ENCODE peak calls at places on chromosomes 11 and 22, in seven cellular contexts. One of them, this sample, is unnamed.

GRCh38 chr22:36731916-36732315 is 28.4 kb upstream of the CACNG2 start:
- DNase-seq in mucosa of descending colon: no peak
- DNase-seq in IMR-90: no peak
- DNase-seq in effector memory CD4-positive, alpha-beta T cell: no peak
- DNase-seq in stomach: no peak
- DNase-seq in neural progenitor cell: no peak
- DNase-seq in colonic mucosa: no peak
- DNase-seq in this sample: no peak

GRCh38 chr11:39374963-39375698 is 2084.3 kb downstream of the LRRC4C start:
- DNase-seq in neural progenitor cell: peak; percentile 49
- DNase-seq in IMR-90: peak; percentile 2
- DNase-seq in stomach: no peak
- DNase-seq in colonic mucosa: no peak
- DNase-seq in mucosa of descending colon: peak; percentile 4
- DNase-seq in effector memory CD4-positive, alpha-beta T cell: no peak
- DNase-seq in this sample: peak; percentile 33

GRCh38 chr11:133808393-133809140 is 36.7 kb downstream of the SPATA19 start:
- DNase-seq in neural progenitor cell: no peak
- DNase-seq in stomach: no peak
- DNase-seq in colonic mucosa: no peak
- DNase-seq in mucosa of descending colon: no peak
- DNase-seq in IMR-90: no peak
- DNase-seq in effector memory CD4-positive, alpha-beta T cell: no peak
- DNase-seq in this sample: no peak

GRCh38 chr11:19323502-19323901 is 82.8 kb upstream of the E2F8 start:
- DNase-seq in colonic mucosa: no peak
- DNase-seq in IMR-90: no peak
- DNase-seq in stomach: no peak
- DNase-seq in neural progenitor cell: no peak
- DNase-seq in effector memory CD4-positive, alpha-beta T cell: no peak
- DNase-seq in mucosa of descending colon: no peak
- DNase-seq in this sample: no peak

GRCh38 chr11:95641506-95641905 is 148.1 kb downstream of the FAM76B start:
- DNase-seq in mucosa of descending colon: no peak
- DNase-seq in neural progenitor cell: no peak
- DNase-seq in colonic mucosa: no peak
- DNase-seq in effector memory CD4-positive, alpha-beta T cell: no peak
- DNase-seq in IMR-90: no peak
- DNase-seq in stomach: no peak
- DNase-seq in this sample: peak; percentile 45

GRCh38 chr11:20031155-20032001 is 128.9 kb downstream of the DBX1 start:
- DNase-seq in neural progenitor cell: peak; percentile 37
- DNase-seq in stomach: no peak
- DNase-seq in effector memory CD4-positive, alpha-beta T cell: no peak
- DNase-seq in colonic mucosa: no peak
- DNase-seq in mucosa of descending colon: no peak
- DNase-seq in IMR-90: peak; percentile 95
- DNase-seq in this sample: no peak

GRCh38 chr11:16778286-16778685 is 39.8 kb downstream of the C11orf58 start:
- DNase-seq in colonic mucosa: no peak
- DNase-seq in effector memory CD4-positive, alpha-beta T cell: no peak
- DNase-seq in IMR-90: no peak
- DNase-seq in stomach: peak; percentile 10
- DNase-seq in neural progenitor cell: no peak
- DNase-seq in mucosa of descending colon: no peak
- DNase-seq in this sample: no peak

GRCh38 chr11:116501728-116502127 is 271.1 kb downstream of the BUD13 start:
- DNase-seq in effector memory CD4-positive, alpha-beta T cell: no peak
- DNase-seq in mucosa of descending colon: no peak
- DNase-seq in colonic mucosa: no peak
- DNase-seq in IMR-90: no peak
- DNase-seq in stomach: no peak
- DNase-seq in neural progenitor cell: no peak
- DNase-seq in this sample: no peak

GRCh38 chr22:38413085-38414008 is 41.7 kb downstream of the KCNJ4 start:
- DNase-seq in mucosa of descending colon: peak; percentile 38
- DNase-seq in effector memory CD4-positive, alpha-beta T cell: no peak
- DNase-seq in IMR-90: no peak
- DNase-seq in stomach: peak; percentile 41
- DNase-seq in neural progenitor cell: no peak
- DNase-seq in colonic mucosa: peak; percentile 54
- DNase-seq in this sample: no peak

GRCh38 chr11:14242198-14242597 is 116.8 kb downstream of the RRAS2 start:
- DNase-seq in mucosa of descending colon: no peak
- DNase-seq in neural progenitor cell: no peak
- DNase-seq in colonic mucosa: no peak
- DNase-seq in IMR-90: no peak
- DNase-seq in stomach: no peak
- DNase-seq in effector memory CD4-positive, alpha-beta T cell: no peak
- DNase-seq in this sample: no peak

GRCh38 chr22:49672013-49672516 is 155.6 kb downstream of the BRD1 start:
- DNase-seq in mucosa of descending colon: no peak
- DNase-seq in stomach: no peak
- DNase-seq in colonic mucosa: no peak
- DNase-seq in neural progenitor cell: no peak
- DNase-seq in IMR-90: no peak
- DNase-seq in effector memory CD4-positive, alpha-beta T cell: no peak
- DNase-seq in this sample: no peak

GRCh38 chr22:24099661-24100060 is 81.6 kb upstream of the SUSD2 start:
- DNase-seq in colonic mucosa: no peak
- DNase-seq in stomach: peak; percentile 32
- DNase-seq in IMR-90: no peak
- DNase-seq in mucosa of descending colon: no peak
- DNase-seq in neural progenitor cell: no peak
- DNase-seq in effector memory CD4-positive, alpha-beta T cell: no peak
- DNase-seq in this sample: no peak

GRCh38 chr22:24001314-24001713 is 3.9 kb downstream of the GSTT4 start:
- DNase-seq in colonic mucosa: no peak
- DNase-seq in IMR-90: no peak
- DNase-seq in stomach: no peak
- DNase-seq in neural progenitor cell: peak; percentile 53
- DNase-seq in mucosa of descending colon: no peak
- DNase-seq in effector memory CD4-positive, alpha-beta T cell: no peak
- DNase-seq in this sample: no peak

GRCh38 chr11:2375964-2376551 is 1.1 kb upstream of the CD81 start:
- DNase-seq in effector memory CD4-positive, alpha-beta T cell: no peak
- DNase-seq in colonic mucosa: peak; percentile 67
- DNase-seq in neural progenitor cell: no peak
- DNase-seq in stomach: no peak
- DNase-seq in IMR-90: no peak
- DNase-seq in mucosa of descending colon: peak; percentile 70
- DNase-seq in this sample: no peak

GRCh38 chr22:32796865-32797573 is 4.5 kb upstream of the TIMP3 start:
- DNase-seq in IMR-90: peak; percentile 83
- DNase-seq in stomach: peak; percentile 72
- DNase-seq in colonic mucosa: peak; percentile 69
- DNase-seq in mucosa of descending colon: peak; percentile 70
- DNase-seq in neural progenitor cell: peak; percentile 82
- DNase-seq in effector memory CD4-positive, alpha-beta T cell: no peak
- DNase-seq in this sample: peak; percentile 42

GRCh38 chr11:60318726-60319125 is 8.3 kb upstream of the MS4A6E start:
- DNase-seq in stomach: no peak
- DNase-seq in neural progenitor cell: no peak
- DNase-seq in colonic mucosa: no peak
- DNase-seq in mucosa of descending colon: no peak
- DNase-seq in IMR-90: no peak
- DNase-seq in effector memory CD4-positive, alpha-beta T cell: no peak
- DNase-seq in this sample: no peak

GRCh38 chr22:29143848-29144785 is 61.6 kb upstream of the EMID1 start:
- DNase-seq in colonic mucosa: no peak
- DNase-seq in IMR-90: no peak
- DNase-seq in effector memory CD4-positive, alpha-beta T cell: no peak
- DNase-seq in stomach: peak; percentile 21
- DNase-seq in mucosa of descending colon: no peak
- DNase-seq in neural progenitor cell: no peak
- DNase-seq in this sample: no peak

GRCh38 chr11:3101921-3102640 is 44.9 kb upstream of the CARS1 start:
- DNase-seq in neural progenitor cell: no peak
- DNase-seq in mucosa of descending colon: no peak
- DNase-seq in effector memory CD4-positive, alpha-beta T cell: no peak
- DNase-seq in IMR-90: no peak
- DNase-seq in stomach: peak; percentile 21
- DNase-seq in colonic mucosa: no peak
- DNase-seq in this sample: no peak

GRCh38 chr22:27217154-27217553 is 559.8 kb downstream of the MIAT start:
- DNase-seq in stomach: no peak
- DNase-seq in effector memory CD4-positive, alpha-beta T cell: no peak
- DNase-seq in mucosa of descending colon: no peak
- DNase-seq in neural progenitor cell: no peak
- DNase-seq in colonic mucosa: no peak
- DNase-seq in IMR-90: no peak
- DNase-seq in this sample: no peak

GRCh38 chr11:59261150-59261549 is 48.4 kb upstream of the MPEG1 start:
- DNase-seq in mucosa of descending colon: no peak
- DNase-seq in effector memory CD4-positive, alpha-beta T cell: no peak
- DNase-seq in stomach: no peak
- DNase-seq in IMR-90: no peak
- DNase-seq in colonic mucosa: no peak
- DNase-seq in neural progenitor cell: no peak
- DNase-seq in this sample: no peak

GRCh38 chr11:8777907-8778767 is 95.5 kb downstream of the RPL27A start:
- DNase-seq in stomach: no peak
- DNase-seq in effector memory CD4-positive, alpha-beta T cell: no peak
- DNase-seq in IMR-90: peak; percentile 71
- DNase-seq in colonic mucosa: no peak
- DNase-seq in neural progenitor cell: peak; percentile 31
- DNase-seq in mucosa of descending colon: peak; percentile 35
- DNase-seq in this sample: no peak

GRCh38 chr11:65652511-65653228 is 10.0 kb downstream of the RELA start:
- DNase-seq in neural progenitor cell: peak; percentile 96
- DNase-seq in effector memory CD4-positive, alpha-beta T cell: peak; percentile 94
- DNase-seq in mucosa of descending colon: peak; percentile 95
- DNase-seq in colonic mucosa: peak; percentile 96
- DNase-seq in stomach: peak; percentile 95
- DNase-seq in IMR-90: peak; percentile 93
- DNase-seq in this sample: peak; percentile 91

GRCh38 chr11:65649656-65650546 is 12.0 kb downstream of the SIPA1 start:
- DNase-seq in IMR-90: no peak
- DNase-seq in colonic mucosa: no peak
- DNase-seq in stomach: no peak
- DNase-seq in effector memory CD4-positive, alpha-beta T cell: no peak
- DNase-seq in mucosa of descending colon: no peak
- DNase-seq in neural progenitor cell: no peak
- DNase-seq in this sample: no peak

GRCh38 chr11:65650547-65651338 is 12.0 kb downstream of the RELA start:
- DNase-seq in mucosa of descending colon: no peak
- DNase-seq in IMR-90: no peak
- DNase-seq in stomach: peak; percentile 55
- DNase-seq in neural progenitor cell: no peak
- DNase-seq in colonic mucosa: peak; percentile 22
- DNase-seq in effector memory CD4-positive, alpha-beta T cell: no peak
- DNase-seq in this sample: no peak

GRCh38 chr11:65651589-65652510 is 10.9 kb downstream of the RELA start:
- DNase-seq in neural progenitor cell: no peak
- DNase-seq in effector memory CD4-positive, alpha-beta T cell: no peak
- DNase-seq in stomach: peak; percentile 86
- DNase-seq in mucosa of descending colon: peak; percentile 83
- DNase-seq in IMR-90: peak; percentile 38
- DNase-seq in colonic mucosa: peak; percentile 89
- DNase-seq in this sample: no peak

GRCh38 chr11:65651339-65651588 is 11.5 kb downstream of the RELA start:
- DNase-seq in neural progenitor cell: no peak
- DNase-seq in stomach: no peak
- DNase-seq in colonic mucosa: no peak
- DNase-seq in IMR-90: no peak
- DNase-seq in effector memory CD4-positive, alpha-beta T cell: no peak
- DNase-seq in mucosa of descending colon: no peak
- DNase-seq in this sample: no peak
- H3K36me3 ChIP-seq in neural progenitor cell: no peaks in the 10 kb centered on the region
- H3K36me3 ChIP-seq in stomach: peaks cover 79% of the 10 kb centered on the region
- H3K36me3 ChIP-seq in colonic mucosa: peaks cover 4% of the 10 kb centered on the region
- H3K36me3 ChIP-seq in IMR-90: peaks cover 34% of the 10 kb centered on the region
- H3K36me3 ChIP-seq in effector memory CD4-positive, alpha-beta T cell: peaks cover 51% of the 10 kb centered on the region
- H3K36me3 ChIP-seq in mucosa of descending colon: no peaks in the 10 kb centered on the region
- H3K36me3 ChIP-seq in this sample: peaks cover 72% of the 10 kb centered on the region

DNA sequence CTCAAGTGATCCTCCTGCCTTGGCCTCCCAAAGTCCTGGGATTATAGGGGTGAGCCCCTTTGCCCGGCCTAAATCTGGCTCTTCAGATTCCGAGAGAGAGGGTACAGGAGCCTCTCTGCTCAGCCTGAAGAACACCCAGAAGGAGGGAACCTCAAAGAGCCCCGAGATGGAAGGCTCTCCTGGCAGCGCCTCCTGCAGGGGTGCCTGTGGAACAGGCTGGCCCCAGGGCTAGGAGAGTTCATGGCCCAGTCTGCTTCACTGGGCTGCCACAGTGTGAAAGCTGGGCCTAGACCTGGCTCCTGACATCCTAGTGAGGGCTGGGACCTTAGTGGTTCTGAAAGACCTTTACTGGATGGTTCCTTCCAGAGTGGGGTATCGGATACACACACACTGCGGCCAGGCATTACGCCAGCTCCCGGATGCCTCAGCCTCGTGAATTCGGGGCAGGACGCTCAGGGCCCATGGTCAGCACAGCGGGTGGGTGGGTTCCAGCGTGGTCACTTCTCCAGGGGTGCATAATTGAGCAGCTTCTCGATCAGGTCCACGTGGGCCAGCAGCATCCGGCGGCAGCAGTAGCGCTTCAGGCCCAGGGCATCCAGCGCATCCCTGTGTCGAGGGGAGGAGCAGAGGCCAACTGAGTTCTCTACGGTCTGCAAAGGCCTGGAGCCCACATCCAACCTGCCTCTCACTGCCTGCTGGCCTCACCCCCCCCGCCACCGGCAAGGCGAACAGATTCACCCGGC is 2.3 kb downstream of the POLR2L start:
- DNase-seq in colonic mucosa: no peak
- DNase-seq in mucosa of descending colon: no peak
- DNase-seq in effector memory CD4-positive, alpha-beta T cell: no peak
- DNase-seq in stomach: no peak
- DNase-seq in neural progenitor cell: no peak
- DNase-seq in IMR-90: no peak
- DNase-seq in this sample: no peak
- H3K4me1 ChIP-seq in colonic mucosa: peaks cover 27% of the 10 kb centered on the region
- H3K4me1 ChIP-seq in mucosa of descending colon: peaks cover 53% of the 10 kb centered on the region
- H3K4me1 ChIP-seq in effector memory CD4-positive, alpha-beta T cell: peaks cover 19% of the 10 kb centered on the region
- H3K4me1 ChIP-seq in stomach: peaks cover 63% of the 10 kb centered on the region
- H3K4me1 ChIP-seq in neural progenitor cell: peaks cover 20% of the 10 kb centered on the region
- H3K4me1 ChIP-seq in IMR-90: peaks cover 22% of the 10 kb centered on the region
- H3K4me1 ChIP-seq in this sample: peaks cover 16% of the 10 kb centered on the region

GRCh38 chr11:98101329-98101728 is 919.4 kb upstream of the CNTN5 start:
- DNase-seq in neural progenitor cell: no peak
- DNase-seq in stomach: no peak
- DNase-seq in colonic mucosa: no peak
- DNase-seq in IMR-90: no peak
- DNase-seq in effector memory CD4-positive, alpha-beta T cell: no peak
- DNase-seq in mucosa of descending colon: no peak
- DNase-seq in this sample: no peak
- H3K4me3 ChIP-seq in neural progenitor cell: no peak overlapping the region
- H3K4me3 ChIP-seq in stomach: no peak overlapping the region
- H3K4me3 ChIP-seq in colonic mucosa: no peak overlapping the region
- H3K4me3 ChIP-seq in IMR-90: no peak overlapping the region
- H3K4me3 ChIP-seq in effector memory CD4-positive, alpha-beta T cell: no peak overlapping the region
- H3K4me3 ChIP-seq in mucosa of descending colon: no peak overlapping the region
- H3K4me3 ChIP-seq in this sample: no peak overlapping the region

DNA sequence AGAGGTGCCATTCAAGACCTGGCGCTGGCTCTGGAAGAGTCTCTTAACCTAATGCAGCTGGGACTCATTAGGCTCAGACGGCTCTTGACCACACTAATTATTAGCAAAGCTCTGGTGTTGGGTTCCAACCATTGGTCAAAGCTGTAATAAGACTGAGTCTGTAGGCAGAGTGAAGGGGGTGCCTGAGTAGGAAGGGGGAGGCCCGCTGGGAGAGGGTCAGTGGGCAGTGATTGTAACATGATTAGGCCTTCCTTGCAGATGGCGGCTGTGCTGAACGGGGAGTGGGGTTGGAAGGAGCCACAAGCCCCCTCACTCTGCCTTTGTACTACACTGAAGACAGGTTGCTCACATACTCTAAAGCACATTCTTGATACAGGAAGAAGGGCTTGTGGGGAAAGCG is 5.2 kb downstream of the SRPRA start:
- DNase-seq in stomach: no peak
- DNase-seq in colonic mucosa: no peak
- DNase-seq in effector memory CD4-positive, alpha-beta T cell: no peak
- DNase-seq in IMR-90: no peak
- DNase-seq in neural progenitor cell: no peak
- DNase-seq in mucosa of descending colon: no peak
- DNase-seq in this sample: no peak
- H3K36me3 ChIP-seq in stomach: peaks cover 75% of the 10 kb centered on the region
- H3K36me3 ChIP-seq in colonic mucosa: peaks cover 17% of the 10 kb centered on the region
- H3K36me3 ChIP-seq in effector memory CD4-positive, alpha-beta T cell: peaks cover 66% of the 10 kb centered on the region
- H3K36me3 ChIP-seq in IMR-90: peaks cover 47% of the 10 kb centered on the region
- H3K36me3 ChIP-seq in neural progenitor cell: peaks cover 9% of the 10 kb centered on the region
- H3K36me3 ChIP-seq in mucosa of descending colon: peaks cover 14% of the 10 kb centered on the region
- H3K36me3 ChIP-seq in this sample: peaks cover 39% of the 10 kb centered on the region